ENCODE peak calls at places on chromosomes 16 and 17, in four cellular contexts. One of them, this sample, is unnamed.

GRCh38 chr17:44115585-44116415 is 7.6 kb downstream of the HDAC5 start:
- DNase-seq in neural progenitor cell: peak; percentile 63
- DNase-seq in vagina: no peak
- DNase-seq in stomach: no peak
- DNase-seq in this sample: peak; percentile 60

GRCh38 chr16:2044541-2044940 is 3.1 kb downstream of the NTHL1 start:
- DNase-seq in neural progenitor cell: no peak
- DNase-seq in vagina: no peak
- DNase-seq in stomach: no peak
- DNase-seq in this sample: peak; percentile 10

GRCh38 chr16:30659507-30660423 is 1.5 kb downstream of the FBRS start:
- DNase-seq in neural progenitor cell: peak; percentile 88
- DNase-seq in vagina: no peak
- DNase-seq in stomach: no peak
- DNase-seq in this sample: peak; percentile 31

GRCh38 chr16:27066655-27067054 is at the start of gene C16orf82:
- DNase-seq in neural progenitor cell: peak; percentile 45
- DNase-seq in vagina: no peak
- DNase-seq in stomach: no peak
- DNase-seq in this sample: no peak

GRCh38 chr16:67528222-67528869 is at the start of gene RIPOR1:
- DNase-seq in neural progenitor cell: peak; percentile 80
- DNase-seq in vagina: no peak
- DNase-seq in stomach: peak; percentile 65
- DNase-seq in this sample: peak; percentile 72

GRCh38 chr17:74773871-74774286 is 2.3 kb downstream of the NAT9 start:
- DNase-seq in neural progenitor cell: no peak
- DNase-seq in vagina: no peak
- DNase-seq in stomach: no peak
- DNase-seq in this sample: no peak

GRCh38 chr17:66904760-66905637 is 59.5 kb upstream of the CACNG4 start:
- DNase-seq in neural progenitor cell: no peak
- DNase-seq in vagina: no peak
- DNase-seq in stomach: peak; percentile 55
- DNase-seq in this sample: no peak

GRCh38 chr17:29733151-29733550 is 110.4 kb upstream of the CORO6 start:
- DNase-seq in neural progenitor cell: no peak
- DNase-seq in vagina: no peak
- DNase-seq in stomach: no peak
- DNase-seq in this sample: no peak

GRCh38 chr17:66432996-66433556 is 130.7 kb downstream of the PRKCA start:
- DNase-seq in neural progenitor cell: no peak
- DNase-seq in vagina: no peak
- DNase-seq in stomach: no peak
- DNase-seq in this sample: no peak

GRCh38 chr17:79801156-79802038 is 4.5 kb upstream of the CBX8 start:
- DNase-seq in neural progenitor cell: peak; percentile 63
- DNase-seq in vagina: no peak
- DNase-seq in stomach: peak; percentile 56
- DNase-seq in this sample: peak; percentile 57

GRCh38 chr17:37847811-37848331 is 76.3 kb upstream of the TBC1D3K start:
- DNase-seq in neural progenitor cell: no peak
- DNase-seq in vagina: no peak
- DNase-seq in stomach: no peak
- DNase-seq in this sample: no peak

GRCh38 chr17:79785900-79786810 is 8.2 kb downstream of the CBX2 start:
- DNase-seq in neural progenitor cell: no peak
- DNase-seq in vagina: no peak
- DNase-seq in stomach: no peak
- DNase-seq in this sample: peak; percentile 5

GRCh38 chr17:16406742-16407674 is 8.4 kb upstream of the TRPV2 start:
- DNase-seq in neural progenitor cell: peak; percentile 89
- DNase-seq in vagina: no peak
- DNase-seq in stomach: no peak
- DNase-seq in this sample: peak; percentile 74
- TF ChIP-seq CTCF in neural progenitor cell: peak; percentile 50
- TF ChIP-seq CTCF in vagina: no peak
- TF ChIP-seq CTCF in stomach: no peak
- TF ChIP-seq CTCF in this sample: no peak

GRCh38 chr16:80369559-80369958 is 171.2 kb upstream of the DYNLRB2 start:
- DNase-seq in neural progenitor cell: peak; percentile 84
- DNase-seq in vagina: no peak
- DNase-seq in stomach: peak; percentile 55
- DNase-seq in this sample: peak; percentile 70
- TF ChIP-seq CTCF in neural progenitor cell: peak; percentile 86
- TF ChIP-seq CTCF in vagina: peak; percentile 45
- TF ChIP-seq CTCF in stomach: peak; percentile 42
- TF ChIP-seq CTCF in this sample: peak; percentile 20

GRCh38 chr16:53792161-53792951 is 88.4 kb downstream of the FTO start:
- DNase-seq in neural progenitor cell: no peak
- DNase-seq in vagina: no peak
- DNase-seq in stomach: no peak
- DNase-seq in this sample: no peak
- TF ChIP-seq CTCF in neural progenitor cell: no peak
- TF ChIP-seq CTCF in vagina: no peak
- TF ChIP-seq CTCF in stomach: no peak
- TF ChIP-seq CTCF in this sample: no peak

DNA sequence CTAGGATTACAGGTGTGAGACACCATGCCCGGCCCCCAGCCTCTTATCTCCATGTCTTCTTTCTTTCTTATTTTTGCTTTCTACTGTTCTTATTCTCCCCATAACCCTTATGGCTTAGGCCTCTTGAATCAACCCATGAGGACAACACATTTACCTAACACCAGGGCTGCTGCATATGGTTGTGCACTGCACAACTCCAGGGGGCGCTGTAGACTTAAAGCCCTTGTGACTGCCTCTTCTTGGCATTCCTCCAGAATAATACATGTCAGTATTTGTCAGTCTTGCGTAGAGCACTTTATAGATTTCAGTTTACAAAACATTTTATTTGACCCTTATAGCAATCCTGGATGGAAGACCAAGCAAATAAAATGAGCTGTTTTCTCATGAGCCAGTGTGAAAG is 225.0 kb upstream of the SALL1 start:
- DNase-seq in neural progenitor cell: no peak
- DNase-seq in vagina: no peak
- DNase-seq in stomach: no peak
- DNase-seq in this sample: no peak
- TF ChIP-seq CTCF in neural progenitor cell: peak; percentile 23
- TF ChIP-seq CTCF in vagina: no peak
- TF ChIP-seq CTCF in stomach: no peak
- TF ChIP-seq CTCF in this sample: peak; percentile 20

GRCh38 chr17:16962804-16963203 is 9.1 kb downstream of the TNFRSF13B start:
- DNase-seq in neural progenitor cell: no peak
- DNase-seq in vagina: no peak
- DNase-seq in stomach: no peak
- DNase-seq in this sample: no peak
- TF ChIP-seq CTCF in neural progenitor cell: no peak
- TF ChIP-seq CTCF in vagina: no peak
- TF ChIP-seq CTCF in stomach: no peak
- TF ChIP-seq CTCF in this sample: no peak

GRCh38 chr17:47251421-47251940 is 2.1 kb upstream of the ITGB3 start:
- DNase-seq in neural progenitor cell: no peak
- DNase-seq in vagina: no peak
- DNase-seq in stomach: no peak
- DNase-seq in this sample: no peak
- TF ChIP-seq CTCF in neural progenitor cell: no peak
- TF ChIP-seq CTCF in vagina: no peak
- TF ChIP-seq CTCF in stomach: no peak
- TF ChIP-seq CTCF in this sample: no peak

This sample was measured in glutamatergic neuron.